ENCODE peak calls at places on chromosomes 16 and 17, in six cellular contexts. Z is mammary epithelial cell, G is vagina, A is transverse colon, M is tibial nerve, H is astrocyte of the spinal cord. I is an unnamed sample.

GRCh38 chr17:40596261-40596919 is 31.1 kb upstream of the CCR7 start:
- DNase-seq in Z (peak; percentile 10), G (no peak), A (no peak), M (no peak), H (no peak), I (no peak)

GRCh38 chr16:8614435-8615029 is 7.0 kb upstream of the METTL22 start:
- DNase-seq in Z (no peak), G (no peak), A (no peak), M (no peak), H (no peak), I (no peak)

GRCh38 chr17:44905006-44906000 is 6.1 kb upstream of the EFTUD2 start:
- DNase-seq in Z (no peak), G (no peak), A (peak; percentile 71), M (no peak), H (no peak), I (no peak)

GRCh38 chr17:75077490-75078096 is 10.2 kb upstream of the SLC16A5 start:
- DNase-seq in Z (no peak), G (no peak), A (peak; percentile 75), M (no peak), H (peak; percentile 32), I (peak; percentile 66)

GRCh38 chr16:10616744-10617640 is 36.6 kb upstream of the EMP2 start:
- DNase-seq in Z (peak; percentile 85), G (no peak), A (peak; percentile 82), M (peak; percentile 46), H (peak; percentile 58), I (peak; percentile 73)

GRCh38 chr17:48236681-48237134 is 129.1 kb downstream of the SNX11 start:
- DNase-seq in Z (peak; percentile 93), G (no peak), A (no peak), M (no peak), H (peak; percentile 74), I (peak; percentile 70)

GRCh38 chr17:36481829-36482228 is 4.7 kb upstream of the ZNHIT3 start:
- DNase-seq in Z (no peak), G (no peak), A (no peak), M (no peak), H (no peak), I (no peak)

GRCh38 chr16:87966685-87967185 is 15.5 kb downstream of the BANP start:
- DNase-seq in Z (peak; percentile 24), G (no peak), A (peak; percentile 45), M (no peak), H (no peak), I (no peak)

GRCh38 chr16:31420037-31420436 is 8.1 kb downstream of the COX6A2 start:
- DNase-seq in Z (no peak), G (no peak), A (no peak), M (no peak), H (no peak), I (no peak)

GRCh38 chr16:16027728-16028310 is 78.4 kb downstream of the ABCC1 start:
- DNase-seq in Z (no peak), G (no peak), A (peak; percentile 28), M (no peak), H (no peak), I (no peak)

GRCh38 chr16:17578921-17579876 is 108.4 kb upstream of the XYLT1 start:
- DNase-seq in Z (peak; percentile 60), G (no peak), A (peak; percentile 66), M (peak; percentile 43), H (peak; percentile 82), I (peak; percentile 91)

GRCh38 chr16:69367980-69368379 is 16.4 kb upstream of the TMED6 start:
- DNase-seq in Z (no peak), G (no peak), A (no peak), M (no peak), H (no peak), I (peak; percentile 20)

GRCh38 chr17:44797809-44798208 is 32.3 kb downstream of the GJC1 start:
- DNase-seq in Z (no peak), G (no peak), A (no peak), M (no peak), H (peak; percentile 17), I (no peak)

GRCh38 chr17:78418627-78419026 is 40.2 kb downstream of the PGS1 start:
- DNase-seq in Z (no peak), G (no peak), A (no peak), M (no peak), H (no peak), I (no peak)
- TF ChIP-seq CTCF in Z (no peak), G (no peak), A (no peak), M (no peak), H (no peak), I (no peak)

DNA sequence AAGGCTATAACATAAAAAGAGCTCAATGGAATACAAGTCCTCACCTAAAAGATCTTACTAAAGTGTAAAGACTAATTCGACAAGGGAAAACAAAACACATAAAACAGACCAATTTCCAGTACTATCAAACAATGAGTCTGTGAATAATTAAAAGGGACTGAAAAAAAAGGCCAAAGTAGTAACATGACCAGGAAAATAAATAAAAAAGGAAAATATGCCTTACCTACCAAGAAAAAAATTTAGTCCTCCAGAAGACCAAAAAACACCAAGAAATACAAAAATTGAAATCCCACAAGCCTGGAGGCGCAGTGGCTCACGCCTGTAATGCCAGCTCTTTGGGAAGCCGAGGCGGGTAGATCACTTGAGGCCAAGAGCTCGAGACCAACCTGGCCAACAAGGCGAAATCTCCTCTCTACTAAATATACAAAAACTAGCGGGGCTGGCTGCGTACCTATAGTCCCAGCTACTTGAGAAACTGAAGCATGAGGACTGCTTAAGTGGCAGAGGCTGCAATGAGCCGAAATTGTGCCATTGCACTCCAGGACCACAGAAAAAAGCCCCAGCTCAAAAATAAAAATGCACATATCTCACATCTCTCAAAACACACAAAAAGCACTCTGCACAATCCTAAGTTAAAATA is 60.8 kb downstream of the TEX14 start:
- DNase-seq in Z (peak; percentile 98), G (peak; percentile 89), A (peak; percentile 68), M (no peak), H (no peak), I (no peak)
- H3K4me3 ChIP-seq in Z (no peak overlapping the region), G (peak overlapping the region; percentile 40), A (peak overlapping the region; percentile 51), M (peak overlapping the region; percentile 52), H (no peak overlapping the region), I (peak overlapping the region; percentile 3)

GRCh38 chr16:57940382-57940966 is 30.5 kb downstream of the CNGB1 start:
- DNase-seq in Z (no peak), G (no peak), A (no peak), M (no peak), H (no peak), I (no peak)

GRCh38 chr16:57939872-57940224 is 31.1 kb downstream of the CNGB1 start:
- DNase-seq in Z (no peak), G (no peak), A (no peak), M (no peak), H (no peak), I (no peak)

GRCh38 chr16:57937861-57938260 is 33.1 kb downstream of the CNGB1 start:
- DNase-seq in Z (no peak), G (no peak), A (no peak), M (no peak), H (no peak), I (no peak)

GRCh38 chr16:57938484-57938883 is 32.4 kb downstream of the CNGB1 start:
- DNase-seq in Z (no peak), G (no peak), A (no peak), M (no peak), H (no peak), I (no peak)

GRCh38 chr16:57938936-57939871 is 31.7 kb downstream of the CNGB1 start:
- DNase-seq in Z (peak; percentile 53), G (no peak), A (peak; percentile 66), M (peak; percentile 33), H (peak; percentile 57), I (peak; percentile 71)
- TF ChIP-seq CTCF in Z (peak; percentile 36), G (no peak), A (no peak), M (no peak), H (peak; percentile 32), I (no peak)

DNA sequence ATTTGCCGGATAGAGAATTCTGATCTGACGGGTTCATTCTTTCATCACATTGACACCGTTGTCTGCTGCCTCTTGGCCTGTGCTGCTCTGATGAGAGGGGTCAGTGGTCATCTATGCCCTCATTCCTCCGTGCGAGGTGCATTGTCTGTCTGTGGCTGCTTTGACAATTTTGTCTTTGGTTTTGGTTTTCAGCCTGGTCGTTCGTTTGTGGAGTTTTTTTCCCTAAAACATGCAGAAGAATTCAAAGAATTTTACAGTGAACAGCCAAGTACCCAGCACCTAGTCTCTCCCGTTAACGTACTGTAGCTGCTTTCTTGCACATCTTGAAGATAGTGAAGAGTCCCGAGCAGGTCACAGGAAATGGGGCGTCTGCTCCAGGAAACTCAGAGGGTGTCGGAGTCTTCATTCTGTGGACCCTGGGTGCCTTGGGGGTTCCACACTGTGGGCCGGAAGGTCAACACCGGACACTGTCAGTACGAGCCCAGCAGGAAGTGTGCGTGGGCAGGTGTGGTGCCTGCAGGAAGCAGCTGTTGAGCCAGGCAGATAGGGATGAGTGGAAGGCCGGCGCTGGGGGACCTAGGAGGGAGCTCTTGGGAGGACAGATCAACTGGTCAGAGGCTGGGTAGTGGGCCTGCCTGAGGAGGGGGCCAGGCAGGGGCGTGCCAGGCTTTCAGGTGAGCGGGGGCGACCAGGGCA is 28.2 kb downstream of the CRAMP1 start:
- DNase-seq in Z (no peak), G (no peak), A (no peak), M (no peak), H (no peak), I (no peak)
- H3K4me3 ChIP-seq in Z (no peak overlapping the region), G (no peak overlapping the region), A (no peak overlapping the region), M (no peak overlapping the region), H (no peak overlapping the region), I (no peak overlapping the region)